ENCODE peak calls at places on chromosomes 2 and 18, in six cellular contexts. W, A, U, Y, Q and X are unnamed samples.

GRCh38 chr2:2332381-2332780 is 1.3 kb upstream of the MYT1L start:
- DNase-seq in W (no peak), U (no peak), A (no peak), Y (no peak), Q (no peak), X (no peak)

GRCh38 chr18:78918707-78919106 is 60.9 kb upstream of the SALL3 start:
- DNase-seq in U (no peak), W (no peak), Q (no peak), A (no peak), Y (no peak), X (no peak)

GRCh38 chr2:106839849-106840595 is 45.9 kb downstream of the ST6GAL2 start:
- DNase-seq in U (no peak), A (no peak), Q (no peak), W (peak; percentile 16), Y (no peak), X (no peak)

GRCh38 chr2:237306787-237307170 is 107.2 kb downstream of the COL6A3 start:
- DNase-seq in Y (peak; percentile 43), A (no peak), W (no peak), U (no peak), Q (no peak), X (no peak)

GRCh38 chr2:45010706-45011036 is 1.4 kb upstream of the SIX2 start:
- DNase-seq in Y (no peak), Q (no peak), A (no peak), U (no peak), W (no peak), X (no peak)

GRCh38 chr2:100882645-100883613 is 63.0 kb downstream of the NPAS2 start:
- DNase-seq in W (no peak), U (no peak), Y (peak; percentile 27), A (no peak), Q (peak; percentile 33), X (no peak)

GRCh38 chr2:31397099-31397498 is 17.4 kb downstream of the XDH start:
- DNase-seq in W (no peak), A (no peak), U (no peak), Y (no peak), Q (no peak), X (no peak)

GRCh38 chr2:158753561-158754302 is 41.4 kb upstream of the DAPL1 start:
- DNase-seq in Y (peak; percentile 80), A (no peak), U (peak; percentile 79), W (no peak), Q (peak; percentile 50), X (peak; percentile 57)

GRCh38 chr2:36287363-36288275 is 68.0 kb upstream of the CRIM1 start:
- DNase-seq in A (no peak), Y (peak; percentile 72), U (peak; percentile 48), W (no peak), Q (peak; percentile 4), X (no peak)

GRCh38 chr2:189794308-189794707 is 10.1 kb downstream of the PMS1 start:
- DNase-seq in W (no peak), Q (no peak), U (no peak), A (no peak), Y (no peak), X (no peak)

GRCh38 chr2:218902427-218902826 is 21.8 kb downstream of the WNT10A start:
- DNase-seq in U (no peak), Y (no peak), Q (no peak), A (no peak), W (no peak), X (no peak)

GRCh38 chr2:27955762-27956161 is 65.2 kb downstream of the BABAM2 start:
- DNase-seq in Q (no peak), U (no peak), W (no peak), A (no peak), Y (peak; percentile 65), X (no peak)

GRCh38 chr18:62716679-62717058 is 1.3 kb downstream of the PHLPP1 start:
- DNase-seq in Y (no peak), W (no peak), U (peak; percentile 14), A (peak; percentile 40), Q (no peak), X (no peak)

GRCh38 chr2:233433794-233434193 is 79.5 kb downstream of the DGKD start:
- DNase-seq in Y (no peak), W (no peak), Q (no peak), A (no peak), U (no peak), X (no peak)

GRCh38 chr2:75102011-75102410 is 97.3 kb downstream of the TACR1 start:
- DNase-seq in Q (no peak), U (no peak), W (no peak), A (no peak), Y (no peak), X (no peak)

DNA sequence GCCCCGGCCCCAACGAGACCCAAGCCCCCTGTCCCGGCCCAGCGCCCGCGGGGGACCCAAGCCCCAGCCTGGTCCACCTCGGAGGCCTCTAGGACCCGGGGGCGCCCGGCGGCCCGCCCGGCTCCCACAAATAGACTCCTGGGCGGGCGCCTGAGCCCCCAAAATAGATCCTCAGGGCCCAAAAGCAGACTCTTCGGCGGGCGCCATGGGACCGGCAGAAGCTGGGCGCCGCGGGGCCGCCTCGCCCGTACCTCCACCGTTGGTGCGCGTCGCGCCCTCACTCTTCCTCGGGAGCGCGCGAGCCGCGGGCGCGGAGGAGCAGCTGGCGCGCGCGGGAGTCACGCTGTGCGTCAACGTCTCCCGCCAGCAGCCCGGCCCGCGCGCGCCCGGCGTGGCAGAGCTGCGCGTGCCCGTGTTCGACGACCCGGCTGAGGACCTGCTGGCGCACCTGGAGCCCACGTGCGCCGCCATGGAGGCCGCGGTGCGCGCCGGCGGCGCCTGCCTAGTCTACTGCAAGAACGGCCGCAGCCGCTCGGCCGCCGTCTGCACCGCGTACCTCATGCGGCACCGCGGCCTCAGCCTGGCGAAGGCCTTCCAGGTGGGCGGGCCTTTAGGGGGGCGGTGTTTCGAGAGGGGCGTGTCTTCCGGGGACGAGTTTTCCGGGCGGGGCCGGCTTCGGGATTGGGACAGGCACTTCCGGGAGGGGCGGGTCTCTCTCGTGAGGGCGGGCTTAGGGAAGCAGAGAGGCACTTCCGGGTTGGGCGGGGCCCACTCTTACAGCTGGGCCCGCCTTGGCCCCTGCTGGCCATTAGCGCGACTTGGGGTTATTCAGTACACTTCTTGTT is 545 bp downstream of the DUSP28 start:
- DNase-seq in W (peak; percentile 86), Y (peak; percentile 98), U (peak; percentile 98), A (peak; percentile 100), Q (peak; percentile 98), X (peak; percentile 97)
- TF ChIP-seq CTCF in W (peak; percentile 33), Y (peak; percentile 32), U (peak; percentile 12), A (peak; percentile 46), Q (no peak), X (peak; percentile 56)

DNA sequence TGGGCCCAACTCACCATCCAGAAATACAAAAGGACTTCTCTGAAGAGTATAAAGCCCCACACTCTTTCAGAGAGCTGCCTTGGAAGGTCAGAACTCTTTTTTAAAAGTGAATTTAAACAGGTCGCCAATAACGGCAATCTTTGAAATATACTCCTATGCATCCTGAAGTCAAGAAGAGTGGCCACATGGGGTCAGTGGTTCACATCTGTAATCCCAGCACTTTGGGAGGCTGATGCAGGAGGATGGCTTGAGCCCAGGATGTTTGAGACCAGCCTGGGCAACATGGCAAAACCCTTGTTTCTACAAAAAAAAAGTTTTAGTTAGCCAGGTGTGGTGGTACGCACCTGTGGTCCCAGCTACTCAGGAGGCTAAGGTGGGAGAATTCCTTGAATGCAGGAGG is 68.1 kb upstream of the FZD7 start:
- DNase-seq in W (no peak), Q (no peak), A (no peak), U (no peak), Y (no peak), X (no peak)
- TF ChIP-seq CTCF in W (no peak), Q (no peak), A (no peak), U (peak; percentile 5), Y (no peak), X (peak; percentile 33)

DNA sequence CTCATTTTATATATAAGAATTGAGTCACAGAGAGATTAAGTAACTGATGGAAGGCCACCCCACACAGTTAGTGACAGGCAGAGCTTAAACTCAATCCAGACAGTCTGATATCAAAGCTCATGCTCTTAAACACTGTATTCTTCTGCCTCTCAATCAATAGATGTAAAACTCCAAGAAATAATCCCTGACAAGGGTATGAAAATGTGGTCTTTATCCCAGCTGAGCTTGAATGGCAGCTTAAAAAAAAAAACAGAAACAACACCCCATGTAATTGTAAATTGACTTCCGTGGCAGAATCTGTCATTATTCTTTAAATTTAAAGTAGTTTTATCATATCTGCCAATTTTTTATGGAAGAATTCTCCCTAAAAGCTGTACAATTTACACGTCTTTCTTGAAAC is 60.1 kb downstream of the RAB27B start:
- DNase-seq in A (no peak), Q (no peak), U (no peak), Y (no peak), W (no peak), X (no peak)
- TF ChIP-seq CTCF in A (no peak), Q (no peak), U (no peak), Y (no peak), W (no peak), X (no peak)

GRCh38 chr18:7755753-7756475 is 188.8 kb downstream of the PTPRM start:
- DNase-seq in U (peak; percentile 45), A (no peak), Y (peak; percentile 55), Q (peak; percentile 17), W (no peak), X (no peak)
- TF ChIP-seq CTCF in U (peak; percentile 37), A (peak; percentile 33), Y (peak; percentile 58), Q (peak; percentile 30), W (peak; percentile 53), X (peak; percentile 57)

GRCh38 chr2:145546091-145546490 is 1026.2 kb upstream of the ZEB2 start:
- DNase-seq in Y (peak; percentile 36), U (peak; percentile 60), W (no peak), Q (peak; percentile 18), A (no peak), X (peak; percentile 20)
- TF ChIP-seq CTCF in Y (peak; percentile 21), U (peak; percentile 40), W (no peak), Q (peak; percentile 42), A (no peak), X (peak; percentile 71)

GRCh38 chr18:74965682-74966081 is 243.3 kb downstream of the PTGR3 start:
- DNase-seq in W (no peak), Y (no peak), U (no peak), A (no peak), Q (no peak), X (no peak)

DNA sequence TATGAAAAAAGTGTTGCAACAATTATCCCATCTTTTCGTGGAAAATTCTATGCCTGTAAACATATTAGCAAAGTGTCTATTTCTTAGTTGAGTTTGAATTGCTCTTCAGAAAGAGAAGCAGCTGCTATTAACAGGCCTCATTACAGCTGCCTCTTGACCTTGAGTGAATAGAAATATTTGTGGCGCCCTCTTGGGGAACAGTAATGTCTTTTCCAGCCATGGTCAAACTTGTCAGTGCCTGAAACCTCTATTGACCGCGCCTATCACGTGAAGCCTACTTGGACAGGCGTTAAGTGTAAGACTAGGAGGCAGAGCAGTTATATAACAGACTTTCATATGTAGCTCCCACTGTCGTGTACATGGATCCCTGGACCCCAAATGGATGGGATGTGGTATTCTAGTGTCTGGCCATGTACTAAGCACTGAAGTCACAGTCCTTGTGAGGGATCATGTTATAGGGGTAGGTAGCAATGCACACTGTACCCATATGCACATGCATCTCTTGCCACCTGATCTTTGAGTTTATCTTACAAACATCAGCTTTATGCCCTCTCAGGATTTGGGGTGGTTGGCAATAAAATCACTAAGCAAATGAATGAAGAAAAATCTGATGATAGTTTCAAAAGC is 245.0 kb downstream of the PTGR3 start:
- DNase-seq in U (peak; percentile 76), Q (no peak), Y (peak; percentile 76), A (no peak), W (no peak), X (peak; percentile 33)
- TF ChIP-seq CTCF in U (peak; percentile 60), Q (peak; percentile 47), Y (peak; percentile 52), A (no peak), W (peak; percentile 49), X (peak; percentile 76)

DNA sequence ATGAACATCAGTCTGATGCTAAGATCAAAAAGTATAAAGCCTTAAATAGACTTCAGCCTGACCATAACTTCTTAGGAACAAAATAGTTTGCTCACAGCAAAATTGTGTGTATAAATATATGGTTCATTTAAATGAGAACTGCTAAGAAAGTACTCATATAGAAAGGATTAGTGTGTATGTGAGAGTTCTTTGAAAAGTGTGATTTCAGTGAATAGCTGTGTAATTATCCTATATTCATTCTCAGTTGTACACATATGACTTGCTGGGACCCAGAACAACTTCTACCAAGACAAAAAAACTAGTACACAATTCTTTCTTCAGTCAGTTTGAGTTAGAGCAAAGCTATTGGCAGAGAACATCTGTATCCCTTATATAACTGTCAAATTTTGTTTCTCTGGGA is 7.2 kb downstream of the BBS5 start:
- DNase-seq in U (no peak), Q (no peak), A (no peak), W (no peak), Y (no peak), X (no peak)
- TF ChIP-seq CTCF in U (no peak), Q (no peak), A (no peak), W (no peak), Y (no peak), X (no peak)